ENCODE peak calls at places on chromosomes 3 and 15, in five cellular contexts. One of them, this sample, is unnamed.

GRCh38 chr3:155753038-155753647 is 8.3 kb upstream of the PLCH1 start:
- DNase-seq in activated effector memory CD4-positive, alpha-beta T cell treated with Interleukin-2 at 50 U/mL for 16 hours: no peak
- DNase-seq in effector memory CD8-positive, alpha-beta T cell: no peak
- DNase-seq in HL-60: peak
- DNase-seq in OCI-LY7: peak
- DNase-seq in this sample: no peak

GRCh38 chr15:63917588-63918316 is 84.0 kb upstream of the HERC1 start:
- DNase-seq in OCI-LY7: no peak
- DNase-seq in HL-60: no peak
- DNase-seq in effector memory CD8-positive, alpha-beta T cell: no peak
- DNase-seq in activated effector memory CD4-positive, alpha-beta T cell treated with Interleukin-2 at 50 U/mL for 16 hours: no peak
- DNase-seq in this sample: no peak

GRCh38 chr3:198076722-198077308 is 116.8 kb downstream of the LMLN start:
- DNase-seq in effector memory CD8-positive, alpha-beta T cell: no peak
- DNase-seq in activated effector memory CD4-positive, alpha-beta T cell treated with Interleukin-2 at 50 U/mL for 16 hours: no peak
- DNase-seq in OCI-LY7: no peak
- DNase-seq in HL-60: no peak
- DNase-seq in this sample: no peak

GRCh38 chr15:67832031-67832551 is 6.8 kb downstream of the SKOR1 start:
- DNase-seq in activated effector memory CD4-positive, alpha-beta T cell treated with Interleukin-2 at 50 U/mL for 16 hours: no peak
- DNase-seq in effector memory CD8-positive, alpha-beta T cell: no peak
- DNase-seq in HL-60: no peak
- DNase-seq in OCI-LY7: peak
- DNase-seq in this sample: no peak

GRCh38 chr3:23035927-23036640 is 167.0 kb upstream of the UBE2E2 start:
- DNase-seq in effector memory CD8-positive, alpha-beta T cell: no peak
- DNase-seq in OCI-LY7: peak
- DNase-seq in activated effector memory CD4-positive, alpha-beta T cell treated with Interleukin-2 at 50 U/mL for 16 hours: no peak
- DNase-seq in HL-60: no peak
- DNase-seq in this sample: no peak

GRCh38 chr3:9897408-9898372 is 5.0 kb upstream of the IL17RE start:
- DNase-seq in HL-60: no peak
- DNase-seq in effector memory CD8-positive, alpha-beta T cell: no peak
- DNase-seq in activated effector memory CD4-positive, alpha-beta T cell treated with Interleukin-2 at 50 U/mL for 16 hours: no peak
- DNase-seq in OCI-LY7: no peak
- DNase-seq in this sample: no peak

GRCh38 chr3:122893282-122893681 is 98.4 kb downstream of the SLC49A4 start:
- DNase-seq in HL-60: no peak
- DNase-seq in effector memory CD8-positive, alpha-beta T cell: no peak
- DNase-seq in OCI-LY7: no peak
- DNase-seq in activated effector memory CD4-positive, alpha-beta T cell treated with Interleukin-2 at 50 U/mL for 16 hours: no peak
- DNase-seq in this sample: no peak

GRCh38 chr15:75713338-75713895 is 769 bp upstream of the CSPG4 start:
- DNase-seq in OCI-LY7: no peak
- DNase-seq in activated effector memory CD4-positive, alpha-beta T cell treated with Interleukin-2 at 50 U/mL for 16 hours: no peak
- DNase-seq in effector memory CD8-positive, alpha-beta T cell: no peak
- DNase-seq in HL-60: no peak
- DNase-seq in this sample: no peak

GRCh38 chr15:52463638-52464037 is 65.0 kb downstream of the MYO5A start:
- DNase-seq in HL-60: no peak
- DNase-seq in effector memory CD8-positive, alpha-beta T cell: no peak
- DNase-seq in OCI-LY7: peak
- DNase-seq in activated effector memory CD4-positive, alpha-beta T cell treated with Interleukin-2 at 50 U/mL for 16 hours: no peak
- DNase-seq in this sample: no peak

GRCh38 chr3:171936231-171936841 is 93.2 kb downstream of the TMEM212 start:
- DNase-seq in OCI-LY7: no peak
- DNase-seq in effector memory CD8-positive, alpha-beta T cell: no peak
- DNase-seq in HL-60: peak
- DNase-seq in activated effector memory CD4-positive, alpha-beta T cell treated with Interleukin-2 at 50 U/mL for 16 hours: no peak
- DNase-seq in this sample: no peak

GRCh38 chr3:197189633-197190032 is 108.8 kb downstream of the DLG1 start:
- DNase-seq in effector memory CD8-positive, alpha-beta T cell: no peak
- DNase-seq in HL-60: no peak
- DNase-seq in OCI-LY7: no peak
- DNase-seq in activated effector memory CD4-positive, alpha-beta T cell treated with Interleukin-2 at 50 U/mL for 16 hours: no peak
- DNase-seq in this sample: no peak

GRCh38 chr15:47968593-47968992 is 152.2 kb upstream of the SLC24A5 start:
- DNase-seq in OCI-LY7: no peak
- DNase-seq in activated effector memory CD4-positive, alpha-beta T cell treated with Interleukin-2 at 50 U/mL for 16 hours: no peak
- DNase-seq in effector memory CD8-positive, alpha-beta T cell: no peak
- DNase-seq in HL-60: no peak
- DNase-seq in this sample: no peak

GRCh38 chr3:87336761-87337160 is 60.4 kb upstream of the POU1F1 start:
- DNase-seq in activated effector memory CD4-positive, alpha-beta T cell treated with Interleukin-2 at 50 U/mL for 16 hours: no peak
- DNase-seq in HL-60: no peak
- DNase-seq in OCI-LY7: no peak
- DNase-seq in effector memory CD8-positive, alpha-beta T cell: no peak
- DNase-seq in this sample: no peak

GRCh38 chr15:35741881-35742280 is 195.9 kb upstream of the DPH6 start:
- DNase-seq in OCI-LY7: no peak
- DNase-seq in effector memory CD8-positive, alpha-beta T cell: no peak
- DNase-seq in HL-60: no peak
- DNase-seq in activated effector memory CD4-positive, alpha-beta T cell treated with Interleukin-2 at 50 U/mL for 16 hours: no peak
- DNase-seq in this sample: no peak

GRCh38 chr15:49458145-49458544 is 35.1 kb downstream of the FGF7 start:
- DNase-seq in OCI-LY7: no peak
- DNase-seq in HL-60: no peak
- DNase-seq in activated effector memory CD4-positive, alpha-beta T cell treated with Interleukin-2 at 50 U/mL for 16 hours: no peak
- DNase-seq in effector memory CD8-positive, alpha-beta T cell: no peak
- DNase-seq in this sample: no peak

GRCh38 chr3:172253200-172253599 is 195.1 kb downstream of the GHSR start:
- DNase-seq in HL-60: no peak
- DNase-seq in activated effector memory CD4-positive, alpha-beta T cell treated with Interleukin-2 at 50 U/mL for 16 hours: no peak
- DNase-seq in effector memory CD8-positive, alpha-beta T cell: no peak
- DNase-seq in OCI-LY7: no peak
- DNase-seq in this sample: no peak

GRCh38 chr3:2839886-2840285 is 270.3 kb downstream of the IL5RA start:
- DNase-seq in HL-60: no peak
- DNase-seq in activated effector memory CD4-positive, alpha-beta T cell treated with Interleukin-2 at 50 U/mL for 16 hours: no peak
- DNase-seq in OCI-LY7: no peak
- DNase-seq in effector memory CD8-positive, alpha-beta T cell: no peak
- DNase-seq in this sample: no peak

GRCh38 chr15:68380456-68380855 is 51.5 kb downstream of the ITGA11 start:
- DNase-seq in effector memory CD8-positive, alpha-beta T cell: no peak
- DNase-seq in HL-60: no peak
- DNase-seq in activated effector memory CD4-positive, alpha-beta T cell treated with Interleukin-2 at 50 U/mL for 16 hours: no peak
- DNase-seq in OCI-LY7: no peak
- DNase-seq in this sample: no peak

GRCh38 chr3:121477589-121477988 is 68.2 kb downstream of the POLQ start:
- DNase-seq in activated effector memory CD4-positive, alpha-beta T cell treated with Interleukin-2 at 50 U/mL for 16 hours: no peak
- DNase-seq in OCI-LY7: no peak
- DNase-seq in effector memory CD8-positive, alpha-beta T cell: no peak
- DNase-seq in HL-60: no peak
- DNase-seq in this sample: no peak

GRCh38 chr15:28120359-28120640 is 21.2 kb upstream of the OCA2 start:
- DNase-seq in OCI-LY7: no peak
- DNase-seq in effector memory CD8-positive, alpha-beta T cell: no peak
- DNase-seq in HL-60: no peak
- DNase-seq in activated effector memory CD4-positive, alpha-beta T cell treated with Interleukin-2 at 50 U/mL for 16 hours: no peak
- DNase-seq in this sample: no peak

GRCh38 chr15:39095218-39095879 is 485.5 kb upstream of the THBS1 start:
- DNase-seq in activated effector memory CD4-positive, alpha-beta T cell treated with Interleukin-2 at 50 U/mL for 16 hours: no peak
- DNase-seq in OCI-LY7: no peak
- DNase-seq in HL-60: no peak
- DNase-seq in effector memory CD8-positive, alpha-beta T cell: no peak
- DNase-seq in this sample: no peak

GRCh38 chr3:64871237-64871636 is 183.4 kb upstream of the ADAMTS9 start:
- DNase-seq in effector memory CD8-positive, alpha-beta T cell: no peak
- DNase-seq in HL-60: no peak
- DNase-seq in activated effector memory CD4-positive, alpha-beta T cell treated with Interleukin-2 at 50 U/mL for 16 hours: no peak
- DNase-seq in OCI-LY7: no peak
- DNase-seq in this sample: no peak